ENCODE peak calls at places on chromosomes 4 and X, in five cellular contexts. S, O, F, V and T are unnamed samples.

GRCh38 chrX:42821803-42822443 is 44.0 kb upstream of the PPP1R2C start:
- DNase-seq in S (no peak), V (no peak), O (no peak), F (no peak), T (no peak)

GRCh38 chr4:140711910-140712309 is 44.3 kb downstream of the TBC1D9 start:
- DNase-seq in V (no peak), S (no peak), O (no peak), F (no peak), T (no peak)

GRCh38 chrX:129686422-129686948 is 31.7 kb upstream of the APLN start:
- DNase-seq in F (no peak), S (no peak), O (no peak), V (no peak), T (no peak)

GRCh38 chr4:169744601-169745000 is 13.1 kb downstream of the HPF1 start:
- DNase-seq in O (no peak), F (no peak), S (peak), V (no peak), T (no peak)

GRCh38 chrX:99800016-99800415 is 610.1 kb downstream of the PCDH19 start:
- DNase-seq in F (no peak), O (no peak), V (no peak), S (no peak), T (no peak)

GRCh38 chr4:2068566-2068965 is 9.4 kb downstream of the NAT8L start:
- DNase-seq in V (no peak), F (no peak), S (no peak), O (no peak), T (no peak)

GRCh38 chr4:186904104-186904503 is 180.4 kb upstream of the FAT1 start:
- DNase-seq in O (no peak), S (peak), F (no peak), V (no peak), T (peak)

GRCh38 chr4:159101983-159102622 is 776 bp upstream of the RAPGEF2 start:
- DNase-seq in F (no peak), V (no peak), S (no peak), O (no peak), T (no peak)

GRCh38 chr4:36815536-36815935 is 429.0 kb upstream of the NWD2 start:
- DNase-seq in V (no peak), S (no peak), F (no peak), O (no peak), T (no peak)

GRCh38 chr4:140054861-140055260 is 99.1 kb downstream of the MAML3 start:
- DNase-seq in O (no peak), F (no peak), S (no peak), V (no peak), T (no peak)

GRCh38 chr4:153759407-153760226 is at the start of gene RNF175:
- DNase-seq in S (peak), F (no peak), O (no peak), V (peak), T (no peak)

GRCh38 chr4:2484993-2485392 is 16.1 kb downstream of the RNF4 start:
- DNase-seq in S (no peak), O (peak), V (peak), F (peak), T (no peak)

GRCh38 chr4:92809381-92809780 is 505.6 kb downstream of the GRID2 start:
- DNase-seq in F (no peak), S (no peak), O (no peak), V (no peak), T (no peak)

GRCh38 chr4:76458829-76459228 is 23.8 kb downstream of the SHROOM3 start:
- DNase-seq in S (peak), O (no peak), V (no peak), F (no peak), T (no peak)

GRCh38 chr4:26141101-26141830 is 179.5 kb upstream of the RBPJ start:
- DNase-seq in S (peak), F (no peak), O (no peak), V (no peak), T (no peak)

GRCh38 chrX:45232139-45232538 is 31.5 kb upstream of the DIPK2B start:
- DNase-seq in F (no peak), O (no peak), S (no peak), V (no peak), T (no peak)

GRCh38 chr4:129545599-129546278 is 449.8 kb downstream of the C4orf33 start:
- DNase-seq in V (no peak), F (no peak), O (no peak), S (peak), T (no peak)

GRCh38 chr4:117400039-117400835 is 314.9 kb upstream of the TRAM1L1 start:
- DNase-seq in O (no peak), F (no peak), S (peak), V (no peak), T (no peak)

GRCh38 chr4:52865305-52865704 is 3.2 kb downstream of the RASL11B start:
- DNase-seq in S (no peak), O (no peak), F (no peak), V (no peak), T (no peak)

GRCh38 chr4:122591196-122591595 is 29.7 kb downstream of the IL21 start:
- DNase-seq in S (no peak), F (no peak), V (no peak), O (no peak), T (no peak)

GRCh38 chr4:573122-573892 is 2.8 kb downstream of the TMEM271 start:
- DNase-seq in V (no peak), S (no peak), O (no peak), F (no peak), T (no peak)